ENCODE peak calls at places on chromosome 1, in ten cellular contexts. N is testis; G is tibial artery; B is neural progenitor cell; C is pancreas; I is prostate gland; T is CD4-positive, alpha-beta T cell; M is HCT116; S is transverse colon; W is Peyer's patch. X is an unnamed sample.

GRCh38 chr1:242467556-242468145 is 56.8 kb downstream of the PLD5 start:
- DNase-seq in N (peak; percentile 85), G (peak; percentile 69), B (peak; percentile 86), C (no peak), I (no peak), T (no peak), M (peak; percentile 22), S (peak; percentile 41), W (peak; percentile 55), X (peak; percentile 47)

GRCh38 chr1:94772230-94772641 is 47.9 kb upstream of the SLC44A3 start:
- DNase-seq in N (no peak), G (no peak), B (no peak), C (no peak), I (no peak), T (no peak), M (no peak), S (no peak), W (no peak), X (peak; percentile 40)

GRCh38 chr1:175373786-175374623 is 181.4 kb upstream of the KIAA0040 start:
- DNase-seq in N (peak; percentile 42), G (no peak), B (peak; percentile 83), C (peak; percentile 71), I (no peak), T (no peak), M (peak; percentile 13), S (no peak), W (peak; percentile 48), X (peak; percentile 38)

GRCh38 chr1:26723013-26723991 is 27.5 kb downstream of the ARID1A start:
- DNase-seq in N (peak; percentile 92), G (peak; percentile 83), B (peak; percentile 87), C (peak; percentile 75), I (peak; percentile 63), T (peak; percentile 20), M (peak; percentile 21), S (peak; percentile 84), W (peak; percentile 87), X (peak; percentile 100)

GRCh38 chr1:216482620-216483019 is 59.4 kb upstream of the USH2A start:
- DNase-seq in N (no peak), G (no peak), B (no peak), C (no peak), I (no peak), T (no peak), M (no peak), S (no peak), W (no peak), X (no peak)

GRCh38 chr1:178055779-178056471 is 38.0 kb upstream of the RASAL2 start:
- DNase-seq in N (no peak), G (no peak), B (peak; percentile 45), C (no peak), I (no peak), T (no peak), M (peak; percentile 37), S (no peak), W (peak; percentile 66), X (peak; percentile 34)

GRCh38 chr1:29633784-29634183 is 397.5 kb downstream of the PTPRU start:
- DNase-seq in N (no peak), G (no peak), B (no peak), C (no peak), I (no peak), T (no peak), M (no peak), S (no peak), W (peak; percentile 6), X (no peak)

GRCh38 chr1:183019860-183020259 is 3.4 kb upstream of the LAMC1 start:
- DNase-seq in N (no peak), G (no peak), B (no peak), C (no peak), I (peak; percentile 36), T (no peak), M (no peak), S (no peak), W (no peak), X (no peak)

GRCh38 chr1:214124281-214124805 is 136.6 kb downstream of the PROX1 start:
- DNase-seq in N (no peak), G (no peak), B (no peak), C (no peak), I (no peak), T (no peak), M (no peak), S (no peak), W (no peak), X (no peak)

GRCh38 chr1:20538227-20538626 is 14.1 kb upstream of the FAM43B start:
- DNase-seq in N (no peak), G (no peak), B (no peak), C (no peak), I (no peak), T (no peak), M (no peak), S (no peak), W (no peak), X (no peak)

GRCh38 chr1:9362488-9362887 is 69.8 kb downstream of the SPSB1 start:
- DNase-seq in N (no peak), G (no peak), B (no peak), C (no peak), I (no peak), T (no peak), M (no peak), S (no peak), W (no peak), X (no peak)

GRCh38 chr1:29835486-29836273 is 599.4 kb downstream of the PTPRU start:
- DNase-seq in N (no peak), G (peak; percentile 37), B (no peak), C (no peak), I (no peak), T (no peak), M (no peak), S (no peak), W (no peak), X (no peak)

GRCh38 chr1:182003025-182003725 is 58.3 kb downstream of the ZNF648 start:
- DNase-seq in N (no peak), G (no peak), B (no peak), C (no peak), I (no peak), T (no peak), M (no peak), S (no peak), W (no peak), X (no peak)

GRCh38 chr1:44270666-44271628 is 57.7 kb downstream of the DMAP1 start:
- DNase-seq in N (no peak), G (no peak), B (no peak), C (no peak), I (no peak), T (no peak), M (no peak), S (peak; percentile 76), W (peak; percentile 58), X (no peak)

GRCh38 chr1:162179121-162179520 is 109.6 kb downstream of the NOS1AP start:
- DNase-seq in N (no peak), G (no peak), B (no peak), C (no peak), I (peak; percentile 52), T (no peak), M (no peak), S (no peak), W (no peak), X (no peak)

GRCh38 chr1:177163844-177164379 is 600 bp downstream of the ASTN1 start:
- DNase-seq in N (no peak), G (no peak), B (no peak), C (no peak), I (no peak), T (no peak), M (no peak), S (no peak), W (no peak), X (no peak)

GRCh38 chr1:76287917-76288316 is 213.4 kb downstream of the ST6GALNAC3 start:
- DNase-seq in N (no peak), G (no peak), B (no peak), C (no peak), I (no peak), T (no peak), M (no peak), S (no peak), W (no peak), X (no peak)

DNA sequence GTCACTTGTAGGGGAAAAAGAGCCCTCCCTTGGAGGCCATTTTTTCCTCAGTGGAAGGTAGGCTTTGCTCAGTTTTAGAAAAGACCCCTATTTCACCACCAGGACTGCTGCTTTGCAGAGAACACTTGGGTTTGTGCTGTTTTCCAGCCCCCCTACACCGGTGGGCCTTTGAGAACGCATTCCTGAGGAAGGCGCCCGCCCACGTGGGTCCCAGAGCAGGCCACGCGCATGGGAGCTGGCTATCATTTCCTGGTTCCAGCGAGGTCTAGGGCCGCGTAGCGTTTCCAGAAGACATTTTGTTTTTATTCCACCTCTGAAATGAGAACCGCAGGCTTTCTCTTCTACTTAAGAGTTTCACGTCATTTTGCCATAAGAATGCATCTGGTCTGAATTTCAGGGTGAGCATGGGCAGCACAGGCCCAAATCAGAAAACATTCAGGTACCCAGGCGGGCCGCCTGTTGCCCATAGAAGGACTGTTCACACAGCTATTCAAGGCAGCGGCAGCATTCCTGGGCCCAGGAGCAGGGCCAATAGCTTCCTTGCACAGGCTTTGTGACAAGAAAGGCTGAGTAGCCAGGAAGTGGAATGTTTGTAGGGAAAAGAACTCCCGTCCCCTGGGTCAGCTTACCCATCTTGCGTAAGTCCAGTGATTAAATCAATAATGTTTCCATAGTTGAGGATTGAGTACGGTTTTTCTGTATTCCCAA is 1.3 kb upstream of the KLHL21 start:
- DNase-seq in N (peak; percentile 83), G (peak; percentile 94), B (peak; percentile 89), C (no peak), I (peak; percentile 80), T (no peak), M (no peak), S (peak; percentile 57), W (peak; percentile 69), X (peak; percentile 93)
- TF ChIP-seq CTCF in N (no peak), G (peak; percentile 34), B (peak; percentile 26), C (no peak), I (no peak), T (no peak), M (no peak), S (no peak), W (peak; percentile 8), X (no peak)

DNA sequence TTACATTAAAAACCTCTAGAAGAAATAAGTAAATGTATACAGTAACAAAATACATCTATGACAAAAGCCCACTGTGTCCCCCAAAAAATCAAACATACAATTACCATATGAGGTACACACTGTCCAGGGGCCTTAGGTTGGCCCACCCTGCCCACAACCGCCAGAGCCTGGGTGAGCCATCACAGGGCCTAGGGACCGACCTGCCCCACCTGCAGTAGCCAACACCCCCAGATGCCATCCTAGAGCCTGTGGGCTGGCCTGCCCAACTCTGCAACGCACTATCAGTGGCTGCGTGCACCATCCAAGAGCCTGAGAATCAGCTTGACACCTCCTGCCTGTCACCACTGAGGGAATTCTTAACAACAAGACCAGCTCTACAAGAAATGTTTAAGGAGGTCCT is 39.0 kb downstream of the FAF1 start:
- DNase-seq in N (no peak), G (no peak), B (no peak), C (no peak), I (no peak), T (no peak), M (no peak), S (no peak), W (no peak), X (no peak)
- H3K9me3 ChIP-seq in N (no peaks in the 10 kb centered on the region), G (no peaks in the 10 kb centered on the region), B (no peaks in the 10 kb centered on the region), C (no peaks in the 10 kb centered on the region), I (no peaks in the 10 kb centered on the region), T (peaks cover 7% of the 10 kb centered on the region), M (no peaks in the 10 kb centered on the region), S (no peaks in the 10 kb centered on the region), W (no peaks in the 10 kb centered on the region), X (no peaks in the 10 kb centered on the region)

GRCh38 chr1:53480678-53481077 is 21.5 kb downstream of the DMRTB1 start:
- DNase-seq in N (no peak), G (no peak), B (no peak), C (no peak), I (no peak), T (no peak), M (no peak), S (no peak), W (no peak), X (no peak)
- TF ChIP-seq CTCF in N (no peak), G (no peak), B (no peak), C (no peak), I (no peak), T (no peak), M (no peak), S (no peak), W (no peak), X (no peak)

GRCh38 chr1:106879538-106879937 is 176.9 kb upstream of the PRMT6 start:
- DNase-seq in N (peak; percentile 74), G (no peak), B (peak; percentile 6), C (no peak), I (peak; percentile 10), T (no peak), M (no peak), S (peak; percentile 77), W (no peak), X (no peak)
- H3K9me3 ChIP-seq in N (no peaks in the 10 kb centered on the region), G (no peaks in the 10 kb centered on the region), B (no peaks in the 10 kb centered on the region), C (no peaks in the 10 kb centered on the region), I (no peaks in the 10 kb centered on the region), T (no peaks in the 10 kb centered on the region), M (no peaks in the 10 kb centered on the region), S (no peaks in the 10 kb centered on the region), W (no peaks in the 10 kb centered on the region), X (no peaks in the 10 kb centered on the region)